ENCODE peak calls at places on chromosomes 6 and 20, in six cellular contexts. One of them, this sample, is unnamed.
A peak's percentile ranks its signal among the peaks of the same experiment; 100 is the strongest.

GRCh38 chr6:131250121-131250520 is 114.9 kb downstream of the AKAP7 start:
- DNase-seq in stimulated activated naive B cell treated with anti-CD40 and anti-IgM and Interleukin-4, amounts not matched to agents 10 μg/mL and 1 μg/mL and 100 μg/mL, for 72 hours: peak; percentile 35
- DNase-seq in M059J: no peak
- DNase-seq in naive thymus-derived CD4-positive, alpha-beta T cell: peak; percentile 36
- DNase-seq in activated CD4-positive, alpha-beta T cell treated with anti-CD3 and anti-CD28 coated beads, Interleukin-2, amount 10 ng/mL, durations not matched to agents 7 days and 5 days: peak; percentile 6
- DNase-seq in CD4-positive, alpha-beta T cell: no peak
- DNase-seq in this sample: peak; percentile 13

GRCh38 chr6:39421383-39422225 is 99.1 kb upstream of the KCNK16 start:
- DNase-seq in CD4-positive, alpha-beta T cell: no peak
- DNase-seq in stimulated activated naive B cell treated with anti-CD40 and anti-IgM and Interleukin-4, amounts not matched to agents 10 μg/mL and 1 μg/mL and 100 μg/mL, for 72 hours: no peak
- DNase-seq in activated CD4-positive, alpha-beta T cell treated with anti-CD3 and anti-CD28 coated beads, Interleukin-2, amount 10 ng/mL, durations not matched to agents 7 days and 5 days: no peak
- DNase-seq in naive thymus-derived CD4-positive, alpha-beta T cell: no peak
- DNase-seq in M059J: no peak
- DNase-seq in this sample: no peak

GRCh38 chr6:125310994-125311649 is 9.4 kb upstream of the HDDC2 start:
- DNase-seq in CD4-positive, alpha-beta T cell: no peak
- DNase-seq in activated CD4-positive, alpha-beta T cell treated with anti-CD3 and anti-CD28 coated beads, Interleukin-2, amount 10 ng/mL, durations not matched to agents 7 days and 5 days: peak; percentile 29
- DNase-seq in naive thymus-derived CD4-positive, alpha-beta T cell: peak; percentile 58
- DNase-seq in stimulated activated naive B cell treated with anti-CD40 and anti-IgM and Interleukin-4, amounts not matched to agents 10 μg/mL and 1 μg/mL and 100 μg/mL, for 72 hours: no peak
- DNase-seq in M059J: peak; percentile 71
- DNase-seq in this sample: peak; percentile 14

GRCh38 chr6:96089173-96089572 is 73.4 kb downstream of the FUT9 start:
- DNase-seq in stimulated activated naive B cell treated with anti-CD40 and anti-IgM and Interleukin-4, amounts not matched to agents 10 μg/mL and 1 μg/mL and 100 μg/mL, for 72 hours: no peak
- DNase-seq in activated CD4-positive, alpha-beta T cell treated with anti-CD3 and anti-CD28 coated beads, Interleukin-2, amount 10 ng/mL, durations not matched to agents 7 days and 5 days: no peak
- DNase-seq in M059J: no peak
- DNase-seq in naive thymus-derived CD4-positive, alpha-beta T cell: no peak
- DNase-seq in CD4-positive, alpha-beta T cell: no peak
- DNase-seq in this sample: no peak

GRCh38 chr6:11424395-11425050 is 113.0 kb upstream of the TMEM170B start:
- DNase-seq in stimulated activated naive B cell treated with anti-CD40 and anti-IgM and Interleukin-4, amounts not matched to agents 10 μg/mL and 1 μg/mL and 100 μg/mL, for 72 hours: no peak
- DNase-seq in naive thymus-derived CD4-positive, alpha-beta T cell: no peak
- DNase-seq in CD4-positive, alpha-beta T cell: no peak
- DNase-seq in activated CD4-positive, alpha-beta T cell treated with anti-CD3 and anti-CD28 coated beads, Interleukin-2, amount 10 ng/mL, durations not matched to agents 7 days and 5 days: no peak
- DNase-seq in M059J: peak; percentile 99
- DNase-seq in this sample: no peak

GRCh38 chr6:134105903-134106302 is 53.5 kb upstream of the SLC2A12 start:
- DNase-seq in stimulated activated naive B cell treated with anti-CD40 and anti-IgM and Interleukin-4, amounts not matched to agents 10 μg/mL and 1 μg/mL and 100 μg/mL, for 72 hours: no peak
- DNase-seq in M059J: peak; percentile 28
- DNase-seq in naive thymus-derived CD4-positive, alpha-beta T cell: no peak
- DNase-seq in activated CD4-positive, alpha-beta T cell treated with anti-CD3 and anti-CD28 coated beads, Interleukin-2, amount 10 ng/mL, durations not matched to agents 7 days and 5 days: no peak
- DNase-seq in CD4-positive, alpha-beta T cell: no peak
- DNase-seq in this sample: no peak

GRCh38 chr20:20489623-20490341 is 121.9 kb downstream of the INSM1 start:
- DNase-seq in M059J: no peak
- DNase-seq in stimulated activated naive B cell treated with anti-CD40 and anti-IgM and Interleukin-4, amounts not matched to agents 10 μg/mL and 1 μg/mL and 100 μg/mL, for 72 hours: no peak
- DNase-seq in activated CD4-positive, alpha-beta T cell treated with anti-CD3 and anti-CD28 coated beads, Interleukin-2, amount 10 ng/mL, durations not matched to agents 7 days and 5 days: no peak
- DNase-seq in naive thymus-derived CD4-positive, alpha-beta T cell: no peak
- DNase-seq in CD4-positive, alpha-beta T cell: no peak
- DNase-seq in this sample: no peak

GRCh38 chr20:11144114-11144513 is 470.3 kb upstream of the JAG1 start:
- DNase-seq in CD4-positive, alpha-beta T cell: no peak
- DNase-seq in stimulated activated naive B cell treated with anti-CD40 and anti-IgM and Interleukin-4, amounts not matched to agents 10 μg/mL and 1 μg/mL and 100 μg/mL, for 72 hours: no peak
- DNase-seq in activated CD4-positive, alpha-beta T cell treated with anti-CD3 and anti-CD28 coated beads, Interleukin-2, amount 10 ng/mL, durations not matched to agents 7 days and 5 days: no peak
- DNase-seq in naive thymus-derived CD4-positive, alpha-beta T cell: no peak
- DNase-seq in M059J: peak; percentile 94
- DNase-seq in this sample: no peak

GRCh38 chr6:53043626-53044025 is 21.6 kb upstream of the FBXO9 start:
- DNase-seq in activated CD4-positive, alpha-beta T cell treated with anti-CD3 and anti-CD28 coated beads, Interleukin-2, amount 10 ng/mL, durations not matched to agents 7 days and 5 days: no peak
- DNase-seq in CD4-positive, alpha-beta T cell: no peak
- DNase-seq in M059J: peak; percentile 84
- DNase-seq in naive thymus-derived CD4-positive, alpha-beta T cell: no peak
- DNase-seq in stimulated activated naive B cell treated with anti-CD40 and anti-IgM and Interleukin-4, amounts not matched to agents 10 μg/mL and 1 μg/mL and 100 μg/mL, for 72 hours: no peak
- DNase-seq in this sample: no peak

GRCh38 chr6:127634178-127634577 is 57.2 kb downstream of the C6orf58 start:
- DNase-seq in CD4-positive, alpha-beta T cell: no peak
- DNase-seq in M059J: no peak
- DNase-seq in activated CD4-positive, alpha-beta T cell treated with anti-CD3 and anti-CD28 coated beads, Interleukin-2, amount 10 ng/mL, durations not matched to agents 7 days and 5 days: no peak
- DNase-seq in naive thymus-derived CD4-positive, alpha-beta T cell: no peak
- DNase-seq in stimulated activated naive B cell treated with anti-CD40 and anti-IgM and Interleukin-4, amounts not matched to agents 10 μg/mL and 1 μg/mL and 100 μg/mL, for 72 hours: no peak
- DNase-seq in this sample: no peak

GRCh38 chr20:41482647-41483552 is 116.3 kb upstream of the EMILIN3 start:
- DNase-seq in stimulated activated naive B cell treated with anti-CD40 and anti-IgM and Interleukin-4, amounts not matched to agents 10 μg/mL and 1 μg/mL and 100 μg/mL, for 72 hours: no peak
- DNase-seq in naive thymus-derived CD4-positive, alpha-beta T cell: no peak
- DNase-seq in activated CD4-positive, alpha-beta T cell treated with anti-CD3 and anti-CD28 coated beads, Interleukin-2, amount 10 ng/mL, durations not matched to agents 7 days and 5 days: no peak
- DNase-seq in M059J: peak; percentile 82
- DNase-seq in CD4-positive, alpha-beta T cell: no peak
- DNase-seq in this sample: no peak

GRCh38 chr20:9359561-9360308 is 154.7 kb upstream of the LAMP5 start:
- DNase-seq in M059J: peak; percentile 66
- DNase-seq in activated CD4-positive, alpha-beta T cell treated with anti-CD3 and anti-CD28 coated beads, Interleukin-2, amount 10 ng/mL, durations not matched to agents 7 days and 5 days: no peak
- DNase-seq in CD4-positive, alpha-beta T cell: no peak
- DNase-seq in stimulated activated naive B cell treated with anti-CD40 and anti-IgM and Interleukin-4, amounts not matched to agents 10 μg/mL and 1 μg/mL and 100 μg/mL, for 72 hours: peak; percentile 66
- DNase-seq in naive thymus-derived CD4-positive, alpha-beta T cell: no peak
- DNase-seq in this sample: no peak

GRCh38 chr6:62285612-62286469 is at the start of gene KHDRBS2:
- DNase-seq in CD4-positive, alpha-beta T cell: no peak
- DNase-seq in M059J: no peak
- DNase-seq in activated CD4-positive, alpha-beta T cell treated with anti-CD3 and anti-CD28 coated beads, Interleukin-2, amount 10 ng/mL, durations not matched to agents 7 days and 5 days: peak; percentile 25
- DNase-seq in naive thymus-derived CD4-positive, alpha-beta T cell: no peak
- DNase-seq in stimulated activated naive B cell treated with anti-CD40 and anti-IgM and Interleukin-4, amounts not matched to agents 10 μg/mL and 1 μg/mL and 100 μg/mL, for 72 hours: peak; percentile 95
- DNase-seq in this sample: no peak

GRCh38 chr6:168037242-168037641 is 39.8 kb downstream of the KIF25 start:
- DNase-seq in M059J: no peak
- DNase-seq in stimulated activated naive B cell treated with anti-CD40 and anti-IgM and Interleukin-4, amounts not matched to agents 10 μg/mL and 1 μg/mL and 100 μg/mL, for 72 hours: no peak
- DNase-seq in CD4-positive, alpha-beta T cell: no peak
- DNase-seq in activated CD4-positive, alpha-beta T cell treated with anti-CD3 and anti-CD28 coated beads, Interleukin-2, amount 10 ng/mL, durations not matched to agents 7 days and 5 days: no peak
- DNase-seq in naive thymus-derived CD4-positive, alpha-beta T cell: no peak
- DNase-seq in this sample: no peak

GRCh38 chr20:44648068-44648467 is 3.4 kb downstream of the ADA start:
- DNase-seq in M059J: no peak
- DNase-seq in activated CD4-positive, alpha-beta T cell treated with anti-CD3 and anti-CD28 coated beads, Interleukin-2, amount 10 ng/mL, durations not matched to agents 7 days and 5 days: no peak
- DNase-seq in naive thymus-derived CD4-positive, alpha-beta T cell: no peak
- DNase-seq in stimulated activated naive B cell treated with anti-CD40 and anti-IgM and Interleukin-4, amounts not matched to agents 10 μg/mL and 1 μg/mL and 100 μg/mL, for 72 hours: no peak
- DNase-seq in CD4-positive, alpha-beta T cell: no peak
- DNase-seq in this sample: no peak

GRCh38 chr6:164099535-164099982 is 685.0 kb downstream of the QKI start:
- DNase-seq in naive thymus-derived CD4-positive, alpha-beta T cell: no peak
- DNase-seq in stimulated activated naive B cell treated with anti-CD40 and anti-IgM and Interleukin-4, amounts not matched to agents 10 μg/mL and 1 μg/mL and 100 μg/mL, for 72 hours: no peak
- DNase-seq in CD4-positive, alpha-beta T cell: no peak
- DNase-seq in M059J: no peak
- DNase-seq in activated CD4-positive, alpha-beta T cell treated with anti-CD3 and anti-CD28 coated beads, Interleukin-2, amount 10 ng/mL, durations not matched to agents 7 days and 5 days: no peak
- DNase-seq in this sample: no peak

GRCh38 chr6:41430875-41431274 is 95.5 kb downstream of the NCR2 start:
- DNase-seq in stimulated activated naive B cell treated with anti-CD40 and anti-IgM and Interleukin-4, amounts not matched to agents 10 μg/mL and 1 μg/mL and 100 μg/mL, for 72 hours: no peak
- DNase-seq in CD4-positive, alpha-beta T cell: no peak
- DNase-seq in naive thymus-derived CD4-positive, alpha-beta T cell: no peak
- DNase-seq in M059J: peak; percentile 92
- DNase-seq in activated CD4-positive, alpha-beta T cell treated with anti-CD3 and anti-CD28 coated beads, Interleukin-2, amount 10 ng/mL, durations not matched to agents 7 days and 5 days: no peak
- DNase-seq in this sample: no peak

GRCh38 chr6:70507166-70507565 is 59.6 kb upstream of the SDHAF4 start:
- DNase-seq in activated CD4-positive, alpha-beta T cell treated with anti-CD3 and anti-CD28 coated beads, Interleukin-2, amount 10 ng/mL, durations not matched to agents 7 days and 5 days: no peak
- DNase-seq in naive thymus-derived CD4-positive, alpha-beta T cell: no peak
- DNase-seq in CD4-positive, alpha-beta T cell: no peak
- DNase-seq in M059J: no peak
- DNase-seq in stimulated activated naive B cell treated with anti-CD40 and anti-IgM and Interleukin-4, amounts not matched to agents 10 μg/mL and 1 μg/mL and 100 μg/mL, for 72 hours: no peak
- DNase-seq in this sample: no peak